ENCODE peak calls at places on chromosomes 1 and 21, in seven cellular contexts. S is cardiac muscle cell, I is ovary, E is astrocyte, K is AG04449, T is fibroblast of pulmonary artery, P is fibroblast of mammary gland. L is an unnamed sample.

GRCh38 chr1:24318238-24318987 is 744 bp upstream of the GRHL3 start:
- DNase-seq in S (no peak), I (no peak), E (peak; percentile 66), K (no peak), T (peak; percentile 25), P (peak; percentile 49), L (no peak)

GRCh38 chr1:31400393-31400792 is 12.6 kb upstream of the SERINC2 start:
- DNase-seq in S (no peak), I (no peak), E (no peak), K (no peak), T (peak; percentile 29), P (peak; percentile 65), L (no peak)

GRCh38 chr1:97942161-97943123 is 21.6 kb upstream of the DPYD start:
- DNase-seq in S (no peak), I (no peak), E (no peak), K (no peak), T (no peak), P (no peak), L (no peak)

GRCh38 chr1:9101510-9102146 is 27.3 kb downstream of the GPR157 start:
- DNase-seq in S (peak; percentile 53), I (peak; percentile 70), E (peak; percentile 43), K (peak; percentile 16), T (peak; percentile 71), P (peak; percentile 63), L (no peak)

GRCh38 chr1:85461216-85461945 is 3.6 kb downstream of the DDAH1 start:
- DNase-seq in S (no peak), I (no peak), E (no peak), K (no peak), T (no peak), P (no peak), L (no peak)

GRCh38 chr1:15384301-15384901 is 25.3 kb upstream of the EFHD2 start:
- DNase-seq in S (no peak), I (no peak), E (peak; percentile 40), K (no peak), T (no peak), P (no peak), L (no peak)

GRCh38 chr1:33516891-33517550 is 44.6 kb downstream of the ZSCAN20 start:
- DNase-seq in S (no peak), I (no peak), E (no peak), K (no peak), T (no peak), P (no peak), L (no peak)

GRCh38 chr21:45938811-45939520 is 42.6 kb upstream of the COL6A1 start:
- DNase-seq in S (no peak), I (no peak), E (no peak), K (no peak), T (no peak), P (no peak), L (no peak)

GRCh38 chr1:223142269-223142668 is 779 bp downstream of the TLR5 start:
- DNase-seq in S (no peak), I (no peak), E (no peak), K (no peak), T (no peak), P (no peak), L (no peak)

GRCh38 chr1:223142795-223143759 is at the start of gene TLR5:
- DNase-seq in S (peak; percentile 97), I (peak; percentile 95), E (peak; percentile 41), K (no peak), T (peak; percentile 46), P (peak; percentile 18), L (no peak)

GRCh38 chr1:223144914-223145313 is 1.9 kb upstream of the TLR5 start:
- DNase-seq in S (no peak), I (no peak), E (no peak), K (no peak), T (no peak), P (no peak), L (no peak)

GRCh38 chr1:223144431-223144830 is 1.4 kb upstream of the TLR5 start:
- DNase-seq in S (peak; percentile 19), I (no peak), E (no peak), K (no peak), T (no peak), P (no peak), L (no peak)

DNA sequence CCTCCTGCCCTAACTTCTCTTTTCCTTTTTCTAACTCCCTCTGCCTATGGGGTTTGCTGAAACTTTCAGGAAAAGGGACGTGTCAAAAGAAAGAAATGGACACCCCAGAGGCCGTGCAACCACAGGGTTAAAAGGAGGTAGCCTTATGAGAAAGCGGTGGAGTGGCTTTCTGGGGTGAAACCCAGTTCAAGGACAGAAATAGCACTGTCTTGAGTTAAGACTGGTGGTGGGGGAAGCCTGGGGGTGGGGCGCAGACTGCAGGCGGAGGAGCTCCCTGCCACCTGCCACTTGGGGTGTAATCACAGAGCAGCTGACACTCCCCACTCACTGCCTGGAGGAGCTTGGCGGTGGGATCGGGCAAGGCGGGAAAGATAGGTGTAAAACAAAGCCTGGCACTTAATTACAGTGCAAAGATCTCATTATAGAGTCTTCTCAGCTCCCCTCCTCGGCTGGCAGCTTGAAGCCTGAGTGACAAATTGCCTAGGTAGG is 756 bp upstream of the TLR5 start:
- DNase-seq in S (peak; percentile 71), I (peak; percentile 83), E (no peak), K (no peak), T (no peak), P (no peak), L (no peak)
- H3K4me3 ChIP-seq in S (peak overlapping the region; percentile 31), I (peak overlapping the region; percentile 65), E (no peak overlapping the region), K (no peak overlapping the region), T (no peak overlapping the region), P (no peak overlapping the region), L (peak overlapping the region; percentile 70)

GRCh38 chr1:95534985-95535384 is 301.0 kb downstream of the RWDD3 start:
- DNase-seq in S (no peak), I (no peak), E (no peak), K (no peak), T (no peak), P (no peak), L (no peak)

DNA sequence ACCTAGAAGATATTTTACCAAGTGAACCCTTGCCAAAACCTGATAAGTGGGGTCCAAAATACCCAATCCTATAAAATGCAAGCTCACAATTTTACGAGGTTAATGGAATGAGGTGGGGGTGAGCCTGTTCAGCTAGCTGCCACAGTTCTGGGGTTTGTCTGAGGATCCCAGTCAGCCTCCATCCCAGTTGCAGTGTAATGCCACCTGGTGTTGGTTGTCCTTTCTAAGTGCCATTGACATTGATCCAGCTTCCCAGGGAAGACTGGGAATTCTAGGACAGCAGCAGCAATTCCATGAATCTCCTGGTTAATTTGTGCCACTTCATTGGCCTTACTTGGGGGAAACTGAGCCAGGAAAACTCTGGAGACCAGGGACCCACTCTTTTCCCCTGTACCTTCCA is 298.3 kb downstream of the RWDD3 start:
- DNase-seq in S (no peak), I (no peak), E (no peak), K (no peak), T (no peak), P (no peak), L (no peak)
- TF ChIP-seq CTCF in S (no peak), I (no peak), E (no peak), K (no peak), T (no peak), P (no peak), L (peak; percentile 9)

GRCh38 chr1:150568567-150568966 is 10.8 kb downstream of the MCL1 start:
- DNase-seq in S (no peak), I (no peak), E (no peak), K (no peak), T (no peak), P (no peak), L (no peak)

GRCh38 chr1:150567341-150567716 is 12.1 kb downstream of the MCL1 start:
- DNase-seq in S (no peak), I (no peak), E (no peak), K (no peak), T (no peak), P (peak; percentile 55), L (no peak)

GRCh38 chr1:150566589-150567340 is 12.6 kb downstream of the MCL1 start:
- DNase-seq in S (no peak), I (no peak), E (no peak), K (no peak), T (peak; percentile 31), P (no peak), L (no peak)

GRCh38 chr1:150564051-150564991 is 15.1 kb downstream of the MCL1 start:
- DNase-seq in S (no peak), I (no peak), E (no peak), K (no peak), T (peak; percentile 49), P (peak; percentile 80), L (no peak)

GRCh38 chr1:150567717-150568561 is 11.5 kb downstream of the MCL1 start:
- DNase-seq in S (peak; percentile 82), I (peak; percentile 91), E (peak; percentile 97), K (peak; percentile 95), T (peak; percentile 99), P (peak; percentile 98), L (peak; percentile 99)
- H3K4me3 ChIP-seq in S (peak overlapping the region; percentile 4), I (peak overlapping the region; percentile 27), E (peak overlapping the region; percentile 2), K (peak overlapping the region; percentile 36), T (peak overlapping the region; percentile 38), P (peak overlapping the region; percentile 20), L (peak overlapping the region; percentile 21)

DNA sequence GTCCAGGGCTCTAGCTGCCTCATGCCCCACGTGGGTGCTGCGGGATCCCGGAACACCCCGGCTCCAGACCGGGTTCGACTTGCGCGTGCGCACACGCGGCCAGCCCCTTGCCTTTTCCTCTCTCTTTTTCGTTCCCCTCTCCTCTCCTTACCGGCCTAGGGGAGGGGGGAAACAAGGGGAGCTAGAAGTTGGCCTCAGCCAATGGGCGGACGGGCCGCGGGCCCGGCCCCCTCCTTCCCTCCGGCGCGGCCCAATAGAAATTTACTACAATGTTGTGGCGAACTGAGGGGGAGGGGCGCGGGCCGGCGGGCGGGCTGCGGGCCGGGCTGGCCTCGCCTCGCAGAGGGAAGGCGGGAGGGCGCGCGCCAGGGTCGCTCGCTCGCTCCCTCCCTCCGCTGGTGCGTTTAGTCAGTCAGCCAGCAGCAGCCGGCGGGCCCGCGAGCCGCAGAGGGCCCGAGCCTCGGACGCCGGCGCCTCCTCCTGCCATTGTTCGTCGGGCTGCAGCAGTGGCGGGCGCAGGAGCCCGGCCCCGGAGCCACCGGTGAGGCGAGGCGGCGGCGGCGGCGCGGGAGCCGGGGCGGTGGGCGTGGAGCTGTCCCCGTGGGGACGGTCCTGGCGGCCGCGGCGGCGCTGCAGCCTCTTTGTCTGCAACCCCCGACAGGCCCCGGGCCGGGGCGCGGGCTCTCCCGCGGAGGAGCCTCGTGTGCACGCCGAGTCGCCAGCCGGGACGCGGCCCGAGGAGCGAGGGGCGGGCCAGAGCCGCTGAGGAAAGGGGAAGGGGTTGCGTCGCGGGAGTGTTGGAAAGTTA is at the start of gene EPB41:
- DNase-seq in S (peak; percentile 97), I (peak; percentile 95), E (peak; percentile 77), K (no peak), T (peak; percentile 87), P (peak; percentile 75), L (no peak)
- TF ChIP-seq CTCF in S (no peak), I (no peak), E (no peak), K (no peak), T (no peak), P (no peak), L (no peak)

GRCh38 chr1:159800177-159800935 is 1.8 kb upstream of the FCRL6 start:
- DNase-seq in S (no peak), I (no peak), E (no peak), K (no peak), T (no peak), P (peak; percentile 39), L (no peak)
- H3K4me3 ChIP-seq in S (no peak overlapping the region), I (no peak overlapping the region), E (no peak overlapping the region), K (no peak overlapping the region), T (no peak overlapping the region), P (no peak overlapping the region), L (no peak overlapping the region)